ENCODE peak calls at places on chromosomes 6 and 20, in six cellular contexts. One of them, this sample, is unnamed.

GRCh38 chr6:98924647-98925046 is 23.1 kb downstream of the FBXL4 start:
- DNase-seq in GM23338: no peak
- DNase-seq in endothelial cell of umbilical vein: no peak
- DNase-seq in HepG2: no peak
- DNase-seq in H1: no peak
- DNase-seq in GM12878: no peak
- DNase-seq in this sample: no peak

GRCh38 chr20:15100506-15101160 is 763.2 kb upstream of the FLRT3 start:
- DNase-seq in GM23338: no peak
- DNase-seq in endothelial cell of umbilical vein: no peak
- DNase-seq in HepG2: no peak
- DNase-seq in H1: no peak
- DNase-seq in GM12878: no peak
- DNase-seq in this sample: no peak

GRCh38 chr20:62219992-62220665 is at the start of gene HRH3:
- DNase-seq in GM23338: peak
- DNase-seq in endothelial cell of umbilical vein: no peak
- DNase-seq in HepG2: peak
- DNase-seq in H1: peak
- DNase-seq in GM12878: no peak
- DNase-seq in this sample: no peak

GRCh38 chr6:158303210-158303731 is 9.0 kb upstream of the TULP4 start:
- DNase-seq in GM23338: no peak
- DNase-seq in endothelial cell of umbilical vein: no peak
- DNase-seq in HepG2: peak
- DNase-seq in H1: no peak
- DNase-seq in GM12878: no peak
- DNase-seq in this sample: no peak

GRCh38 chr20:59880198-59880597 is 53.2 kb downstream of the SYCP2 start:
- DNase-seq in GM23338: no peak
- DNase-seq in endothelial cell of umbilical vein: no peak
- DNase-seq in HepG2: no peak
- DNase-seq in H1: no peak
- DNase-seq in GM12878: no peak
- DNase-seq in this sample: no peak

GRCh38 chr6:45709834-45710233 is 305.8 kb downstream of the CLIC5 start:
- DNase-seq in GM23338: no peak
- DNase-seq in endothelial cell of umbilical vein: no peak
- DNase-seq in HepG2: no peak
- DNase-seq in H1: no peak
- DNase-seq in GM12878: peak
- DNase-seq in this sample: no peak

GRCh38 chr6:28080631-28081485 is 490 bp downstream of the ZNF165 start:
- DNase-seq in GM23338: peak
- DNase-seq in endothelial cell of umbilical vein: peak
- DNase-seq in HepG2: peak
- DNase-seq in H1: peak
- DNase-seq in GM12878: peak
- DNase-seq in this sample: peak

GRCh38 chr6:50116797-50117542 is 67.2 kb upstream of the DEFB112 start:
- DNase-seq in GM23338: peak
- DNase-seq in endothelial cell of umbilical vein: no peak
- DNase-seq in HepG2: no peak
- DNase-seq in H1: no peak
- DNase-seq in GM12878: no peak
- DNase-seq in this sample: no peak

GRCh38 chr6:6131492-6132109 is 124.9 kb upstream of the NRN1 start:
- DNase-seq in GM23338: peak
- DNase-seq in endothelial cell of umbilical vein: peak
- DNase-seq in HepG2: peak
- DNase-seq in H1: no peak
- DNase-seq in GM12878: no peak
- DNase-seq in this sample: no peak

GRCh38 chr20:18722381-18722780 is 91.2 kb upstream of the SCP2D1 start:
- DNase-seq in GM23338: no peak
- DNase-seq in endothelial cell of umbilical vein: no peak
- DNase-seq in HepG2: no peak
- DNase-seq in H1: no peak
- DNase-seq in GM12878: no peak
- DNase-seq in this sample: no peak

GRCh38 chr6:170284866-170285469 is 5.9 kb downstream of the DLL1 start:
- DNase-seq in GM23338: no peak
- DNase-seq in endothelial cell of umbilical vein: no peak
- DNase-seq in HepG2: no peak
- DNase-seq in H1: no peak
- DNase-seq in GM12878: no peak
- DNase-seq in this sample: no peak

GRCh38 chr20:41734506-41734945 is 116.3 kb upstream of the CHD6 start:
- DNase-seq in GM23338: peak
- DNase-seq in endothelial cell of umbilical vein: peak
- DNase-seq in HepG2: peak
- DNase-seq in H1: peak
- DNase-seq in GM12878: no peak
- DNase-seq in this sample: no peak

DNA sequence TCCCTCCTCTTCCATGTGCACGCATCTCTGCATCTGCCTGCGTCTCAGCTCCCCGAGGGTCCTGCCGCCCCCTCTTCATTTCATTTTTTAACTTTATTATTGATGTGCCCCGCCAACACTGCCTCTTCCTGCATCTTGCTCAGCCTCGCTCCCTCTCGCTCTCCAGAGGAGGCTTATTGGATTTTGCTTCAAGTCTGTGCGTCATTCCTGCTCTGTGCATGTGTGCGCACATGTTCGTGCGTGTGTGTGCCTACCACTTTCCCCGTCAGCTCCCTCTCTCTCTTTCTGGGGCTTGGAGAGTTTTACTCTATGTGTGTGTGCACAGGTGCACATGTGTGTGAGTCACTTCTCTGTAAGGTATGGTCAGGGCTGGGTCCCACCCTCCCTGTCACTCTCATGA is 71.8 kb upstream of the NNAT start:
- DNase-seq in GM23338: no peak
- DNase-seq in endothelial cell of umbilical vein: no peak
- DNase-seq in HepG2: no peak
- DNase-seq in H1: no peak
- DNase-seq in GM12878: no peak
- DNase-seq in this sample: no peak
- TF ChIP-seq POLR2AphosphoS5 in GM23338: no peak
- TF ChIP-seq POLR2AphosphoS5 in endothelial cell of umbilical vein: no peak
- TF ChIP-seq POLR2AphosphoS5 in HepG2: no peak
- TF ChIP-seq POLR2AphosphoS5 in H1: no peak
- TF ChIP-seq POLR2AphosphoS5 in GM12878: no peak
- TF ChIP-seq POLR2AphosphoS5 in this sample: no peak

DNA sequence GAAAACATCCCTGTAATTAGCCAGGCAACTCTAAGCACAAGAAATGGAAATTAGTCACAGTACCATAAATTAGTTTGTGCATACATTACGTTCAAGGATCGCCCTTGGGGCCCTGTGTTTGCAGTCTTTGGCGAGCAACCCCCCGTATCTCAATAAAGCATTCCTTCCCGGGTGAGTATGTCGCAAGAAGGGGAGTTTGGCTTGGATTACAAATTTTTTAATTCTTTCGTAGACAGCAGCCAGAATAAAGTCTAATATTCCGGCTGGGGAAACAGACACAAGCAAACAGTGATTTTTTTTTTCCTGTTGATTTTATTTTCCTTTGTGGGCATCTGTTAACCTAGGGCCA is 85.5 kb downstream of the LINC00237 start:
- DNase-seq in GM23338: no peak
- DNase-seq in endothelial cell of umbilical vein: no peak
- DNase-seq in HepG2: peak
- DNase-seq in H1: no peak
- DNase-seq in GM12878: no peak
- DNase-seq in this sample: peak
- TF ChIP-seq EZH2 in GM23338: no peak
- TF ChIP-seq EZH2 in endothelial cell of umbilical vein: no peak
- TF ChIP-seq EZH2 in HepG2: no peak
- TF ChIP-seq EZH2 in H1: no peak
- TF ChIP-seq EZH2 in GM12878: no peak
- TF ChIP-seq EZH2 in this sample: no peak

GRCh38 chr6:63635563-63636515 is at the start of gene PHF3:
- DNase-seq in GM23338: peak
- DNase-seq in endothelial cell of umbilical vein: peak
- DNase-seq in HepG2: peak
- DNase-seq in H1: peak
- DNase-seq in GM12878: peak
- DNase-seq in this sample: no peak
- H3K4me3 ChIP-seq in GM23338: peak
- H3K4me3 ChIP-seq in endothelial cell of umbilical vein: peak
- H3K4me3 ChIP-seq in HepG2: peak
- H3K4me3 ChIP-seq in H1: peak
- H3K4me3 ChIP-seq in GM12878: peak
- H3K4me3 ChIP-seq in this sample: peak

GRCh38 chr6:20403080-20403765 is 1.5 kb downstream of the E2F3 start:
- DNase-seq in GM23338: peak
- DNase-seq in endothelial cell of umbilical vein: peak
- DNase-seq in HepG2: peak
- DNase-seq in H1: peak
- DNase-seq in GM12878: peak
- DNase-seq in this sample: no peak
- TF ChIP-seq POLR2AphosphoS5 in GM23338: no peak
- TF ChIP-seq POLR2AphosphoS5 in endothelial cell of umbilical vein: peak
- TF ChIP-seq POLR2AphosphoS5 in HepG2: no peak
- TF ChIP-seq POLR2AphosphoS5 in H1: no peak
- TF ChIP-seq POLR2AphosphoS5 in GM12878: no peak
- TF ChIP-seq POLR2AphosphoS5 in this sample: peak

GRCh38 chr6:151807513-151808330 is at the start of gene ESR1:
- DNase-seq in GM23338: peak
- DNase-seq in endothelial cell of umbilical vein: peak
- DNase-seq in HepG2: no peak
- DNase-seq in H1: peak
- DNase-seq in GM12878: no peak
- DNase-seq in this sample: no peak
- TF ChIP-seq EZH2 in GM23338: no peak
- TF ChIP-seq EZH2 in endothelial cell of umbilical vein: peak
- TF ChIP-seq EZH2 in HepG2: peak
- TF ChIP-seq EZH2 in H1: peak
- TF ChIP-seq EZH2 in GM12878: no peak
- TF ChIP-seq EZH2 in this sample: peak

DNA sequence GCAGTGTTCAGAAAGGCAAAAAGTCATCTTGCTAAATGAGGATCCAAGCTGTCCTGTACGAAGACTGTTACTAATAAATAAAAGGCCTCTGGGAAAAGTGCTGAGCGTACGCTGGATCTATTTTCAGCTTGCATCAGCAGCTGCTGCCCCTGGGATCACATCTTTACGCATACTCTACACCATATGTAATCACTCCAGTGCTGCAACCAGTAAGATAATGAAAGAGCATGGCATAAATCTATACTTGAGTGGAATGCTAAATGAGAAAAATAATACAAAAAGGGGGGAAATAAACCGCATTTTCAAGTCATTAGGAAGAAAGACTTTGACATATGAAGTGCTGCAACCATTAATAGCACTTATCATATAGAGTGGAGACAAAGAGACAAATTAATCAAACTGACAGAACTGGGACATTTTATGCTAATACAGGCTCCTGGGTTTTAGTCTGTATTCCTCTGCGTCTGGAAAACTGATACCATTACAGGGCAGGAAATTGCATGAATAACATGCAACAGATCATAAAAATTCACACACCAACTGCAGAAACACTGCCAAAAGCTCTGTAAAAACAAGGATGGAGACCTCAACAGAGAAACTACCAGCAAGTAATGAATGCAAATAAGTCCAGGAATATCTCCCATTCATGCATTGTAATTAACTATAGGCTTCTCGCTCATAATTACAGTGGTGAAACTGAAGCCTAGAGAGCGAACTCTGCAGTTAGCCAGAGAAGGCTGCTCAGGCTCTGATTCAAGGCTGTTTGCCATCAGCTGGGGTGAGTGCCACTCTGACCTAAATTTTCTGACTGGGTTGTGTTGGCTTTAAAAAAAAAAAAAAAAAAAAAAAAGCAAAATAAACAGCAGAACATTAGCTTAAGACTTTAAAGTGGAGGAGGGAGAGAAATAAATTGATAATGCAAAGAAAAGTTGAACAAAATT is 83.8 kb downstream of the GJA10 start:
- DNase-seq in GM23338: no peak
- DNase-seq in endothelial cell of umbilical vein: peak
- DNase-seq in HepG2: no peak
- DNase-seq in H1: no peak
- DNase-seq in GM12878: no peak
- DNase-seq in this sample: peak
- H3K4me3 ChIP-seq in GM23338: no peak
- H3K4me3 ChIP-seq in endothelial cell of umbilical vein: no peak
- H3K4me3 ChIP-seq in HepG2: no peak
- H3K4me3 ChIP-seq in H1: no peak
- H3K4me3 ChIP-seq in GM12878: no peak
- H3K4me3 ChIP-seq in this sample: peak